ENCODE peak calls at places on chromosomes 16 and 17, in ten cellular contexts. J, F, M, I, C, Q, G, Z, A and R are unnamed samples.

GRCh38 chr17:74815671-74816370 is 39.7 kb upstream of the NAT9 start:
- DNase-seq in I (no peak), F (no peak), M (no peak), A (no peak), G (no peak), Q (no peak), J (no peak), Z (no peak), C (no peak), R (no peak)

GRCh38 chr16:49351119-49351518 is 22.5 kb upstream of the C16orf78 start:
- DNase-seq in C (no peak), F (no peak), G (no peak), Z (no peak), I (no peak), M (no peak), J (no peak), A (no peak), Q (no peak), R (no peak)

GRCh38 chr17:40617678-40618240 is 29.9 kb downstream of the SMARCE1 start:
- DNase-seq in M (no peak), Q (no peak), Z (no peak), F (no peak), I (no peak), G (no peak), C (no peak), J (no peak), A (no peak), R (no peak)

GRCh38 chr16:20812510-20812909 is 6.2 kb downstream of the REXO5 start:
- DNase-seq in Z (no peak), C (no peak), A (no peak), G (no peak), I (no peak), Q (no peak), F (no peak), M (no peak), J (no peak), R (no peak)

GRCh38 chr17:57283203-57283971 is 27.1 kb downstream of the MSI2 start:
- DNase-seq in A (no peak), C (no peak), F (no peak), G (no peak), M (no peak), J (no peak), Q (no peak), I (no peak), Z (no peak), R (no peak)

GRCh38 chr16:86110726-86111125 is 211.8 kb downstream of the IRF8 start:
- DNase-seq in Z (no peak), I (no peak), C (no peak), G (no peak), J (no peak), A (no peak), Q (no peak), M (no peak), F (no peak), R (no peak)

GRCh38 chr16:78742501-78743283 is 643.2 kb downstream of the WWOX start:
- DNase-seq in I (peak), Z (no peak), C (no peak), Q (peak), J (peak), M (no peak), A (peak), F (no peak), G (peak), R (no peak)

GRCh38 chr16:81553080-81553813 is 108.6 kb downstream of the CMIP start:
- DNase-seq in J (no peak), Q (no peak), F (no peak), M (no peak), A (no peak), C (peak), I (no peak), Z (no peak), G (no peak), R (no peak)

GRCh38 chr16:88941933-88942909 is 34.8 kb downstream of the CBFA2T3 start:
- DNase-seq in F (peak), M (peak), Z (no peak), G (peak), Q (peak), A (peak), I (peak), C (peak), J (no peak), R (no peak)

GRCh38 chr16:10090816-10091215 is 91.4 kb downstream of the GRIN2A start:
- DNase-seq in J (no peak), F (no peak), Z (no peak), A (no peak), C (no peak), I (no peak), M (no peak), Q (no peak), G (no peak), R (no peak)